ENCODE peak calls at places on chromosomes 12 and 14, in six cellular contexts. K, Q, G, A, H and D are unnamed samples.

GRCh38 chr12:96193725-96194571 is at the start of gene ELK3:
- DNase-seq in K (no peak), Q (peak), G (peak), A (peak), H (peak), D (peak)

GRCh38 chr12:40171501-40171900 is 53.3 kb upstream of the LRRK2 start:
- DNase-seq in K (no peak), Q (no peak), G (no peak), A (no peak), H (no peak), D (no peak)

GRCh38 chr14:58823309-58823708 is 185.5 kb downstream of the DACT1 start:
- DNase-seq in K (no peak), Q (no peak), G (no peak), A (no peak), H (no peak), D (no peak)

GRCh38 chr12:63919758-63920157 is 75.3 kb downstream of the SRGAP1 start:
- DNase-seq in K (no peak), Q (no peak), G (no peak), A (no peak), H (no peak), D (no peak)

GRCh38 chr12:103736572-103736971 is 104.5 kb downstream of the NT5DC3 start:
- DNase-seq in K (no peak), Q (no peak), G (no peak), A (no peak), H (no peak), D (no peak)

GRCh38 chr12:53493610-53494391 is 5.5 kb downstream of the MAP3K12 start:
- DNase-seq in K (no peak), Q (no peak), G (no peak), A (no peak), H (no peak), D (no peak)

GRCh38 chr14:95465358-95465757 is 51.1 kb downstream of the SYNE3 start:
- DNase-seq in K (no peak), Q (no peak), G (no peak), A (no peak), H (no peak), D (no peak)

GRCh38 chr12:99455350-99456037 is 192.1 kb upstream of the GARIN6 start:
- DNase-seq in K (no peak), Q (no peak), G (no peak), A (no peak), H (no peak), D (no peak)

GRCh38 chr12:53994691-53995310 is 5.2 kb upstream of the HOXC9 start:
- DNase-seq in K (no peak), Q (no peak), G (no peak), A (no peak), H (no peak), D (peak)

GRCh38 chr12:106195638-106196037 is 52.2 kb downstream of the CKAP4 start:
- DNase-seq in K (no peak), Q (no peak), G (peak), A (peak), H (peak), D (peak)

GRCh38 chr12:131075194-131075593 is 121.5 kb downstream of the ADGRD1 start:
- DNase-seq in K (no peak), Q (no peak), G (no peak), A (no peak), H (no peak), D (no peak)

GRCh38 chr12:6700646-6701051 is at the start of gene PIANP:
- DNase-seq in K (no peak), Q (peak), G (no peak), A (peak), H (peak), D (peak)

GRCh38 chr14:92577321-92577742 is 63.8 kb downstream of the RIN3 start:
- DNase-seq in K (no peak), Q (no peak), G (no peak), A (no peak), H (no peak), D (peak)

GRCh38 chr12:31393004-31393550 is 67.1 kb upstream of the SINHCAF start:
- DNase-seq in K (no peak), Q (no peak), G (no peak), A (peak), H (no peak), D (no peak)

GRCh38 chr14:52351561-52352491 is 37.7 kb downstream of the PTGER2 start:
- DNase-seq in K (no peak), Q (peak), G (no peak), A (no peak), H (no peak), D (no peak)

GRCh38 chr14:101499513-101499912 is 61.8 kb upstream of the DIO3 start:
- DNase-seq in K (no peak), Q (no peak), G (no peak), A (no peak), H (peak), D (peak)

GRCh38 chr14:90830931-90831701 is 14.9 kb upstream of the TTC7B start:
- DNase-seq in K (no peak), Q (no peak), G (no peak), A (no peak), H (no peak), D (peak)

GRCh38 chr12:104768033-104768432 is 190.1 kb downstream of the SLC41A2 start:
- DNase-seq in K (no peak), Q (no peak), G (no peak), A (no peak), H (no peak), D (no peak)

GRCh38 chr12:71838661-71839060 is 898 bp upstream of the TBC1D15 start:
- DNase-seq in K (no peak), Q (no peak), G (no peak), A (no peak), H (no peak), D (no peak)
- H3K27ac ChIP-seq in K (peak), Q (peak), G (peak), A (peak), H (peak), D (peak)

GRCh38 chr12:8697476-8698131 is at the start of gene RIMKLB:
- DNase-seq in K (peak), Q (peak), G (peak), A (peak), H (peak), D (peak)

GRCh38 chr12:8698132-8698829 is 490 bp downstream of the RIMKLB start:
- DNase-seq in K (no peak), Q (peak), G (peak), A (peak), H (peak), D (peak)

GRCh38 chr12:8699714-8700113 is 1.9 kb downstream of the RIMKLB start:
- DNase-seq in K (no peak), Q (no peak), G (no peak), A (peak), H (no peak), D (no peak)

GRCh38 chr12:8697120-8697475 is 693 bp upstream of the RIMKLB start:
- DNase-seq in K (no peak), Q (peak), G (no peak), A (no peak), H (no peak), D (peak)

DNA sequence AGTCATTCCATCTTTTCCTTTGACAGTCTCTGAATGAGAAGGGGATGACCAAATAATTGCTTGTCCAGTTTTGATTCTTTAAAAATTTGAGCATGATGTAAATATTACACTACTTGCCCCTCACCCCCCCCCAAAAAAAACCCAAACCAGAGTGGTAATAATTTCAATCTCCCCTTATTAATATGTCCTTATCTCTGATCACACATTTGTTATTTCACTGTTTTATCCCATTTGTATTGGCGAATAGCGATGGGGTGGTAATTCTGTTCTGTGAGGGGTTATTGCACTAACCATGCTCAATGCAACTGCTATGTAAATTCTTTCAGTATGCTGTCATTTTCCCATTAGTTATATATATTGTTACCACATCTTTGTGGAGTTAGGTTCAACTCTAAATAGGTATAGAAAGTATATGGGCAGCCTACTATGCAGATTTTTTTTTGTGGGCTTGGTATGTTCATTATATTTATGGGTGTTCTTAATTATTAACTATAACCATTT is 1.1 kb downstream of the RIMKLB start:
- DNase-seq in K (no peak), Q (no peak), G (no peak), A (no peak), H (no peak), D (no peak)
- H3K27ac ChIP-seq in K (peak), Q (no peak), G (peak), A (no peak), H (no peak), D (no peak)

DNA sequence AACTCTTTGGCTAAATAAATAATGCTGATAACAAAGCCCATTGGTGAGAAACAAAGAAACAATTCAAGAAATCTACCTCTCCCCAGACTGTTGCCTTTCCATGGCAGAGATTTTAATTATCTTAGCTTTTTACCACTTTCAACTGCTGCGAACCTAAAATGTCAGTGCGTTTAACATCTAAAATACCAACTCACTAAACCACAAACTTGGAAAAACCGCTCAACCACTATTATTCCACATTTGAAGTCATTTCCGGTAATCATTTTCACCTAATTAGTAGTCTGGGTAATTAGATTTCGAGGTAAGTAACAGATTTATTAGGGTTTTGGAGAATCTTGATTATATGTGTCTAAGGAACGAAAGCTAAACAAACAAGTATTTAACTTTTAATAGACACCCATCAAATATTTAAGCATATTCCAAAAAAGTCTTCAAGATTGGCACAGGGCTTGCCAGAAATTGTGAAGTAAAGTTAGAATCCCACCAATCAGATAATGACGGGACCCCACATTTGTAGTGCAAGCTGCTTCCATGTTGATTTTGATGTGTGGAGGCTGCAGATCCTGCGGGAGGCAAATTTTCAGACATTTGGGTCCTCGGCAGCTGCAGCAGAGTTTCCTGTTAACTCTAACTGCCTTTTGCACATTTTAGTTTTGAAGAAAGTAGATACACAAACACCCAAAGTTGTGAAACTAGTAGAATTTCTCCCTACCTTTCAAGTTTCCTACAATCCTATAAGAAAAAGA is 4.1 kb downstream of the OTX2 start:
- DNase-seq in K (no peak), Q (no peak), G (no peak), A (no peak), H (no peak), D (no peak)
- H3K27ac ChIP-seq in K (no peak), Q (no peak), G (no peak), A (no peak), H (no peak), D (no peak)

DNA sequence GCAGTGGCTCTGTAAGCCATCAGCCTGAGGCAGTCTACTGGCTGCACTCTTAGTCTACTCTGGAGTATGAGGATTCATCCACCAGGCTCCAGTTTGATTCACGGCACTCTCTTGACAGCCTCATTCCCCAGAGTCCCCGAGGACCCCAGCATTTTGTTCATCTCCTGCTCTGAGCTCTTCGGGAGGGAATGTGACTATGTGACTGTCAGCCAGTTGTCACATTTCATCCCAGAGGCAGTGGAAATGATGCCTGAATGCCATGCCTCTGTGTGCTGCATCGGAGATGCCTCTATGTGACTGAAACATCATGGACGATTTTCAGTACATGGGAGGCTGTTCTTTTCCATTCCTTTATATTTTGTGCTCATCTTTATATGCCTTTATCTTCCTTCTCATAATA is 16.9 kb upstream of the PWP1 start:
- DNase-seq in K (no peak), Q (no peak), G (no peak), A (no peak), H (no peak), D (no peak)
- H3K27ac ChIP-seq in K (no peak), Q (no peak), G (no peak), A (no peak), H (no peak), D (no peak)

GRCh38 chr12:77213316-77213715 is 147.9 kb upstream of the E2F7 start:
- DNase-seq in K (no peak), Q (no peak), G (no peak), A (no peak), H (peak), D (no peak)
- H3K27ac ChIP-seq in K (no peak), Q (no peak), G (no peak), A (no peak), H (no peak), D (no peak)

GRCh38 chr12:12480074-12480473 is 82.6 kb downstream of the DUSP16 start:
- DNase-seq in K (no peak), Q (no peak), G (no peak), A (no peak), H (no peak), D (no peak)
- H3K27ac ChIP-seq in K (no peak), Q (peak), G (no peak), A (no peak), H (no peak), D (no peak)